ENCODE peak calls at places on chromosome 2, in five cellular contexts. W is neural progenitor cell, N is mucosa of descending colon, G is fibroblast of lung, A is heart left ventricle. Z is an unnamed sample.

GRCh38 chr2:234102112-234102511 is 51.6 kb downstream of the SPP2 start:
- DNase-seq in W (no peak), N (no peak), G (no peak), A (no peak), Z (peak; percentile 27)

GRCh38 chr2:79874015-79874414 is 361.2 kb downstream of the CTNNA2 start:
- DNase-seq in W (no peak), N (no peak), G (no peak), A (no peak), Z (no peak)

GRCh38 chr2:81650048-81650971 is 1345.8 kb upstream of the LRRTM1 start:
- DNase-seq in W (no peak), N (no peak), G (peak; percentile 41), A (no peak), Z (peak; percentile 77)

GRCh38 chr2:40129725-40130124 is 322.2 kb downstream of the SLC8A1 start:
- DNase-seq in W (no peak), N (no peak), G (peak; percentile 15), A (peak; percentile 79), Z (no peak)

GRCh38 chr2:3257166-3257565 is 120.5 kb downstream of the EIPR1 start:
- DNase-seq in W (no peak), N (no peak), G (peak; percentile 73), A (no peak), Z (no peak)

GRCh38 chr2:143936758-143937562 is 583.0 kb downstream of the ZEB2 start:
- DNase-seq in W (peak; percentile 86), N (peak; percentile 40), G (peak; percentile 61), A (peak; percentile 31), Z (no peak)

GRCh38 chr2:203960791-203961190 is 24.2 kb downstream of the ICOS start:
- DNase-seq in W (no peak), N (no peak), G (peak; percentile 35), A (no peak), Z (no peak)

GRCh38 chr2:217847552-217848350 is 155.0 kb downstream of the TNS1 start:
- DNase-seq in W (no peak), N (no peak), G (no peak), A (peak; percentile 21), Z (no peak)

GRCh38 chr2:107062173-107062572 is 176.2 kb upstream of the ST6GAL2 start:
- DNase-seq in W (peak; percentile 38), N (peak; percentile 71), G (no peak), A (no peak), Z (no peak)

GRCh38 chr2:72035518-72036172 is 112.0 kb downstream of the CYP26B1 start:
- DNase-seq in W (no peak), N (no peak), G (peak; percentile 59), A (no peak), Z (peak; percentile 56)

GRCh38 chr2:44560352-44560751 is 198.6 kb downstream of the CAMKMT start:
- DNase-seq in W (no peak), N (peak; percentile 38), G (no peak), A (no peak), Z (peak; percentile 12)

GRCh38 chr2:121103969-121104368 is 181.0 kb downstream of the TFCP2L1 start:
- DNase-seq in W (no peak), N (no peak), G (no peak), A (no peak), Z (no peak)

GRCh38 chr2:222844323-222844722 is 16.5 kb upstream of the ACSL3 start:
- DNase-seq in W (no peak), N (no peak), G (peak; percentile 92), A (no peak), Z (peak; percentile 96)

GRCh38 chr2:20254731-20255130 is 29.8 kb upstream of the SDC1 start:
- DNase-seq in W (no peak), N (no peak), G (no peak), A (no peak), Z (no peak)

GRCh38 chr2:216548901-216549321 is 50.3 kb downstream of the RPL37A start:
- DNase-seq in W (no peak), N (no peak), G (no peak), A (peak; percentile 68), Z (no peak)

GRCh38 chr2:99666256-99666655 is 176.4 kb upstream of the REV1 start:
- DNase-seq in W (no peak), N (no peak), G (no peak), A (no peak), Z (no peak)

GRCh38 chr2:109529532-109530449 is 84.0 kb downstream of the SEPTIN10 start:
- DNase-seq in W (no peak), N (no peak), G (no peak), A (no peak), Z (no peak)

GRCh38 chr2:122009546-122009945 is 254.1 kb downstream of the TSN start:
- DNase-seq in W (no peak), N (no peak), G (no peak), A (no peak), Z (no peak)

GRCh38 chr2:16645088-16645487 is 20.5 kb downstream of the CYRIA start:
- DNase-seq in W (no peak), N (no peak), G (peak; percentile 61), A (no peak), Z (no peak)
- TF ChIP-seq CTCF in W (no peak), N (no peak), G (no peak), A (no peak), Z (no peak)

DNA sequence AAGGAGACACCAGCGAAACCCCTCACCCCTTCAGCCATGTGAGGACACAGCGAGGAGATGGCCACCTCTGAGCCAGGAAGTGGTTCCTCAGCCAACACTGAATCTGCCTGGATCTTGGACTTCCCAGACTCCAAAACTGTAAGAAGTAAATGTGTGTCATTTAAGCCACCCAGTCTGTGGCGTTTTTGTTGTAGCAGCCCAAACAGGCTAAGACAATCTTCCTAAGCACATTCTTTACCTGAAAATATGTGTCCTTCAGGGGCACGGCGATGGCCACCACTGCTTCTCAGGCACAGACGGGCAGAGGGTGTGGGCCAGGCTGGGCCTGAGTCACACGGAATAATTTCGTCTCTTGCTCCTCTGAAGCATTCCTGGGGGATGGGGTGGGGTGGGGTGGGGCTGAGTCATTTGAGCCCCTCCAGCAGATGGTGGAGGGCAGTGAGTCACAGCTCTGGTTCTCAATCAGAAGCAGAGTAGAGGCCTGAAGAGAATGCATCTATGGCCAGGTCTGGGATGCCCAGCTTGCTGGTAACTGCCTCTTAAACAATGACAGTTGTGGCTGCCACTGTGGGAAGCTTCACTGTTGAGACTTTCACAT is 142.4 kb downstream of the CAPN13 start:
- DNase-seq in W (no peak), N (no peak), G (peak; percentile 98), A (peak; percentile 53), Z (peak; percentile 94)
- H3K4me3 ChIP-seq in W (no peak overlapping the region), N (no peak overlapping the region), G (no peak overlapping the region), A (no peak overlapping the region), Z (no peak overlapping the region)

DNA sequence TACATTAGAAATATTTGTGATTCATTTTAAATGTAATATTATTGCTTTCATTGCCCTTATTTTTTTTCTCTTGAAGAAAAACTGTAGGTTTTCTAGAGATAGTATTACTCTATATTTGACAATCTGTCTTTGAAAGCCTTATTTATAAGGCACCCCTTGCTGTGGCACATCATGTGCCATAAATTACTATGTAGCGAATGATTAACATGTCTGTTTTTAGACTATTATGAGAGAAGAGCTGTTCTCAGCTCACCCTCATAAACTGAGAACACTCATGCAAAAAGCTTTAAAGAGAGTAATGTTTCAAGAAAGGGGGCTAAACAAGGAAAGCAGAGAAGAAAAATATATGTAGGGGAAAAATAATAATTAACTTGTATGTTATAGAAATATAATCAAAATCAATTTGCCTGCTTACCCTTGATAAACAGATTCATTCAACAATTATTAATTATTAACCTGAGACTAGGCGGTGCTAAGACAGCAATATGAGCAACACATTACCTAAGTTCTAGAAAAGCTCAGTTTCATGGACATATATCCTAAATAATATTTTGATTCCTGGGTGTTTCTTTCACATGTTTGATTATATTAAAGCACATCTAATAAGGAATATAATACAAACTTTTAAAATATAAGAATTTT is 69.0 kb downstream of the RAB3GAP1 start:
- DNase-seq in W (no peak), N (no peak), G (no peak), A (no peak), Z (no peak)
- H3K36me3 ChIP-seq in W (peaks cover 14% of the 10 kb centered on the region), N (no peaks in the 10 kb centered on the region), G (peaks cover 2% of the 10 kb centered on the region), A (peaks cover 28% of the 10 kb centered on the region), Z (peaks cover 4% of the 10 kb centered on the region)

DNA sequence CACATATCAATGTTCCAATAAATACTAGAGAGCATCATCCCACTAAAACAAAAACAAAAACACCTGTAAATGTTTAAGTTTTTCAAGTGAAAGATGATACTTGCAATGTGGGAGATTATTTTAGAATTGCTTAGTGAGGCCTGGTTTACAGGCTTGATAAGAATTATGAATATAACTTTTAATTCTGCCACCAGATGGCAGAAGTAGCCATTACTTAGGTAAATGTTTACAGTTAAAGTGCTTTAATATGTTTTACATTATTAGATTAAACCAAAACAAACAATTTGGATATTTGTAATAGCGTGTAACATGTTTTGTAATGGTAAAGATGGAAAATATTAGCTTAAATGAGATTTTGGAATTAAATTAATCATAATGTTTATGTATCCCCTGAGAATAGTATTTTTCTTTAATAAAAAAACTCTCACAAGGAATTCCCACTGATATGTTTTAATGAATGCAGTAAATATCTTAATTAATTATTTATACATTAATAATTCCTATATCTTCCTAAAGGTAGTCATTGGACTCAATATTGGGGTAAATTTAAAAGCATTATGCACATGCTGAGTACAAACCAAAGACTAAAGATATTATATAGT is 522.0 kb downstream of the SPAG16 start:
- DNase-seq in W (peak; percentile 9), N (no peak), G (peak; percentile 33), A (no peak), Z (peak; percentile 38)
- TF ChIP-seq CTCF in W (peak; percentile 57), N (no peak), G (no peak), A (peak; percentile 47), Z (no peak)

GRCh38 chr2:148802448-148803220 is 72.4 kb upstream of the KIF5C start:
- DNase-seq in W (no peak), N (no peak), G (no peak), A (no peak), Z (peak; percentile 38)
- H3K4me3 ChIP-seq in W (no peak overlapping the region), N (no peak overlapping the region), G (no peak overlapping the region), A (no peak overlapping the region), Z (no peak overlapping the region)